ENCODE peak calls at places on chromosomes 4 and X, in six cellular contexts. W, P, T, H, U and V are unnamed samples. For H3K36me3, the result is how much of the 10 kb centered on the place peaks cover.

GRCh38 chr4:79074040-79074439 is 134.8 kb upstream of the PAQR3 start:
- DNase-seq in H (no peak), T (no peak), W (no peak), U (no peak), P (no peak), V (no peak)

GRCh38 chr4:22477136-22477793 is 38.6 kb downstream of the ADGRA3 start:
- DNase-seq in P (peak), H (peak), U (no peak), T (no peak), W (no peak), V (no peak)

GRCh38 chr4:151013491-151013890 is 1.6 kb downstream of the LRBA start:
- DNase-seq in U (no peak), W (no peak), P (no peak), T (no peak), H (no peak), V (no peak)

GRCh38 chr4:106708604-106708876 is 327.6 kb downstream of the DKK2 start:
- DNase-seq in H (no peak), W (no peak), U (no peak), P (no peak), T (no peak), V (no peak)

GRCh38 chrX:106780259-106780658 is 22.2 kb upstream of the TBC1D8B start:
- DNase-seq in H (no peak), U (no peak), P (no peak), W (no peak), T (no peak), V (no peak)

GRCh38 chrX:80331285-80331684 is 89.0 kb upstream of the TENT5D start:
- DNase-seq in T (no peak), W (no peak), H (no peak), U (no peak), P (no peak), V (no peak)

GRCh38 chr4:43316813-43317212 is 424.3 kb downstream of the GRXCR1 start:
- DNase-seq in T (no peak), U (no peak), H (no peak), P (no peak), W (no peak), V (no peak)

GRCh38 chrX:86028681-86029080 is 18.7 kb downstream of the CHM start:
- DNase-seq in P (no peak), U (no peak), W (no peak), T (no peak), H (no peak), V (no peak)

GRCh38 chrX:19958530-19959486 is 32.1 kb downstream of the BCLAF3 start:
- DNase-seq in U (no peak), P (no peak), H (no peak), T (no peak), W (no peak), V (no peak)

GRCh38 chrX:40245411-40246140 is 147.8 kb upstream of the BCOR start:
- DNase-seq in P (no peak), W (no peak), U (no peak), T (no peak), H (no peak), V (no peak)

GRCh38 chrX:72492499-72492898 is 80.1 kb downstream of the HDAC8 start:
- DNase-seq in T (no peak), W (no peak), H (no peak), P (no peak), U (no peak), V (no peak)

GRCh38 chrX:84469226-84469625 is 33.0 kb downstream of the HDX start:
- DNase-seq in T (peak), H (no peak), U (no peak), W (no peak), P (no peak), V (no peak)

GRCh38 chrX:117568238-117568637 is 548.4 kb downstream of the KLHL13 start:
- DNase-seq in P (no peak), W (no peak), H (no peak), T (no peak), U (no peak), V (no peak)

DNA sequence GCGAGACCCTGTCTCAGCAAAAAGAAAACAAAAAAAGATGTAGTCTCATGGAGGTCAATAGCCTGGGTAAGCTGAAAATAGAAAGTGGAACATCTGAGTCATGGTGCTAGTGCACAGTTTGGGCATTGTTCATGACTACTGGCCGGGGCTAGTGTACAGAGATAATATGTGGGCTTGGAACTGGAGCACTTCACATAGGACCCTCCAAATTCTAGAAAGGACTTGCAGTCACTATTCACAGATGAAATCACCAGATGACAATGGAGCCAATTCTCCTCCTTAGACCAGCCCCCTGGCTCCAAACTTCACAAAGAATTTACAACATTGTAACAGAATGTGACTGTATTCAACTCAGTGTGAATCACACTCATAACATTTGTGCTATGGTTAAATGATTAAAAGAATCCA is 367.8 kb upstream of the SLC7A11 start:
- DNase-seq in T (no peak), U (no peak), P (no peak), H (no peak), W (no peak), V (no peak)
- H3K4me3 ChIP-seq in T (no peak), U (no peak), P (no peak), H (no peak), W (no peak), V (no peak)

GRCh38 chr4:25801594-25801993 is 61.2 kb downstream of the SEL1L3 start:
- DNase-seq in W (no peak), T (no peak), P (no peak), H (no peak), U (peak), V (peak)
- H3K36me3 ChIP-seq in W (under half), T (under half), P (under half), H (under half), U (under half), V (under half)

GRCh38 chr4:74635490-74636123 is 158.7 kb downstream of the BTC start:
- DNase-seq in T (no peak), W (no peak), U (no peak), P (no peak), H (no peak), V (no peak)
- H3K27ac ChIP-seq in T (no peak), W (no peak), U (no peak), P (no peak), H (no peak), V (no peak)

GRCh38 chrX:57821703-57822375 is 88.4 kb downstream of the ZXDA start:
- DNase-seq in H (peak), T (peak), P (peak), W (no peak), U (no peak), V (peak)
- H3K4me3 ChIP-seq in H (no peak), T (no peak), P (no peak), W (peak), U (no peak), V (no peak)

GRCh38 chrX:16765618-16766017 is 20.6 kb upstream of the TXLNG start:
- DNase-seq in H (no peak), W (no peak), P (no peak), U (no peak), T (no peak), V (no peak)

GRCh38 chrX:16762579-16762978 is 23.7 kb upstream of the TXLNG start:
- DNase-seq in P (no peak), T (no peak), U (no peak), W (no peak), H (no peak), V (no peak)
- H3K36me3 ChIP-seq in P (under half), T (under half), U (under half), W (under half), H (under half), V (under half)